ENCODE peak calls at places on chromosome 19, in four cellular contexts. One of them, this sample, is unnamed.

GRCh38 chr19:46896076-46896794 is 35.4 kb downstream of the ARHGAP35 start:
- DNase-seq in progenitor cell of endocrine pancreas: no peak
- DNase-seq in HEK293T: no peak
- DNase-seq in psoas muscle: no peak
- DNase-seq in this sample: peak

GRCh38 chr19:2037676-2038255 is 13.3 kb downstream of the MKNK2 start:
- DNase-seq in HEK293T: no peak
- DNase-seq in progenitor cell of endocrine pancreas: no peak
- DNase-seq in psoas muscle: peak
- DNase-seq in this sample: peak

GRCh38 chr19:8569066-8569761 is 8.0 kb downstream of the MYO1F start:
- DNase-seq in HEK293T: no peak
- DNase-seq in psoas muscle: no peak
- DNase-seq in progenitor cell of endocrine pancreas: no peak
- DNase-seq in this sample: no peak

GRCh38 chr19:55694241-55694655 is 19.2 kb downstream of the EPN1 start:
- DNase-seq in psoas muscle: no peak
- DNase-seq in HEK293T: no peak
- DNase-seq in progenitor cell of endocrine pancreas: no peak
- DNase-seq in this sample: no peak

GRCh38 chr19:50835103-50835784 is 1.9 kb upstream of the KLK15 start:
- DNase-seq in HEK293T: no peak
- DNase-seq in psoas muscle: no peak
- DNase-seq in progenitor cell of endocrine pancreas: no peak
- DNase-seq in this sample: no peak

GRCh38 chr19:47068876-47069406 is 20.5 kb upstream of the TMEM160 start:
- DNase-seq in progenitor cell of endocrine pancreas: no peak
- DNase-seq in HEK293T: no peak
- DNase-seq in psoas muscle: no peak
- DNase-seq in this sample: no peak

GRCh38 chr19:51034704-51035103 is at the start of gene KLK12:
- DNase-seq in HEK293T: no peak
- DNase-seq in progenitor cell of endocrine pancreas: no peak
- DNase-seq in psoas muscle: no peak
- DNase-seq in this sample: no peak

GRCh38 chr19:40578442-40578908 is 1.8 kb downstream of the SHKBP1 start:
- DNase-seq in progenitor cell of endocrine pancreas: no peak
- DNase-seq in HEK293T: peak
- DNase-seq in psoas muscle: no peak
- DNase-seq in this sample: no peak

GRCh38 chr19:40954573-40954972 is 36.5 kb upstream of the CYP2B6 start:
- DNase-seq in HEK293T: no peak
- DNase-seq in progenitor cell of endocrine pancreas: no peak
- DNase-seq in psoas muscle: no peak
- DNase-seq in this sample: no peak

GRCh38 chr19:38729653-38730469 is 14.4 kb downstream of the CAPN12 start:
- DNase-seq in psoas muscle: peak
- DNase-seq in progenitor cell of endocrine pancreas: peak
- DNase-seq in HEK293T: peak
- DNase-seq in this sample: peak

GRCh38 chr19:8640402-8641004 is 10.1 kb downstream of the NFILZ start:
- DNase-seq in psoas muscle: peak
- DNase-seq in HEK293T: no peak
- DNase-seq in progenitor cell of endocrine pancreas: no peak
- DNase-seq in this sample: peak

GRCh38 chr19:56811480-56811879 is 29.0 kb downstream of the PEG3 start:
- DNase-seq in progenitor cell of endocrine pancreas: no peak
- DNase-seq in HEK293T: no peak
- DNase-seq in psoas muscle: no peak
- DNase-seq in this sample: no peak

GRCh38 chr19:46824887-46825730 is 25.5 kb downstream of the AP2S1 start:
- DNase-seq in HEK293T: no peak
- DNase-seq in psoas muscle: no peak
- DNase-seq in progenitor cell of endocrine pancreas: no peak
- DNase-seq in this sample: no peak

GRCh38 chr19:873084-874019 is 13.9 kb downstream of the CFD start:
- DNase-seq in progenitor cell of endocrine pancreas: no peak
- DNase-seq in HEK293T: peak
- DNase-seq in psoas muscle: peak
- DNase-seq in this sample: no peak

GRCh38 chr19:13817615-13818371 is 22.6 kb downstream of the ZSWIM4 start:
- DNase-seq in psoas muscle: no peak
- DNase-seq in HEK293T: no peak
- DNase-seq in progenitor cell of endocrine pancreas: peak
- DNase-seq in this sample: no peak

GRCh38 chr19:46408611-46409039 is 4.7 kb downstream of the CCDC8 start:
- DNase-seq in psoas muscle: peak
- DNase-seq in progenitor cell of endocrine pancreas: no peak
- DNase-seq in HEK293T: no peak
- DNase-seq in this sample: no peak

GRCh38 chr19:5974721-5975387 is 3.1 kb downstream of the RANBP3 start:
- DNase-seq in progenitor cell of endocrine pancreas: no peak
- DNase-seq in psoas muscle: no peak
- DNase-seq in HEK293T: no peak
- DNase-seq in this sample: no peak

GRCh38 chr19:5090780-5091575 is 122.1 kb downstream of the KDM4B start:
- DNase-seq in psoas muscle: no peak
- DNase-seq in progenitor cell of endocrine pancreas: no peak
- DNase-seq in HEK293T: no peak
- DNase-seq in this sample: no peak

GRCh38 chr19:45508931-45509691 is 1.8 kb downstream of the VASP start:
- DNase-seq in HEK293T: peak
- DNase-seq in psoas muscle: peak
- DNase-seq in progenitor cell of endocrine pancreas: no peak
- DNase-seq in this sample: peak

GRCh38 chr19:55670280-55671053 is 4.6 kb upstream of the EPN1 start:
- DNase-seq in progenitor cell of endocrine pancreas: no peak
- DNase-seq in psoas muscle: no peak
- DNase-seq in HEK293T: no peak
- DNase-seq in this sample: no peak

This sample was measured in sciatic nerve.